ENCODE peak calls at places on chromosomes 1 and 21, in four cellular contexts. One of them, this sample, is unnamed.

GRCh38 chr1:193103759-193104495 is 1.3 kb downstream of the GLRX2 start:
- DNase-seq in right lobe of liver: no peak
- DNase-seq in MM.1S: no peak
- DNase-seq in fibroblast of lung: peak
- DNase-seq in this sample: no peak

GRCh38 chr21:25562660-25563059 is 44.6 kb downstream of the MRPL39 start:
- DNase-seq in right lobe of liver: no peak
- DNase-seq in MM.1S: no peak
- DNase-seq in fibroblast of lung: peak
- DNase-seq in this sample: no peak

GRCh38 chr21:45393833-45394638 is 10.9 kb upstream of the COL18A1 start:
- DNase-seq in right lobe of liver: peak
- DNase-seq in MM.1S: no peak
- DNase-seq in fibroblast of lung: no peak
- DNase-seq in this sample: peak

GRCh38 chr1:35576061-35576765 is 3.1 kb downstream of the TFAP2E start:
- DNase-seq in right lobe of liver: no peak
- DNase-seq in MM.1S: no peak
- DNase-seq in fibroblast of lung: no peak
- DNase-seq in this sample: no peak

GRCh38 chr1:6347641-6348487 is 45.7 kb downstream of the ACOT7 start:
- DNase-seq in right lobe of liver: peak
- DNase-seq in MM.1S: peak
- DNase-seq in fibroblast of lung: peak
- DNase-seq in this sample: no peak

GRCh38 chr1:38209986-38210385 is 163.4 kb upstream of the POU3F1 start:
- DNase-seq in right lobe of liver: no peak
- DNase-seq in MM.1S: no peak
- DNase-seq in fibroblast of lung: no peak
- DNase-seq in this sample: no peak

GRCh38 chr1:241972703-241973375 is 15.3 kb downstream of the BECN2 start:
- DNase-seq in right lobe of liver: no peak
- DNase-seq in MM.1S: no peak
- DNase-seq in fibroblast of lung: no peak
- DNase-seq in this sample: no peak

GRCh38 chr1:54791880-54792522 is 9.1 kb downstream of the TTC22 start:
- DNase-seq in right lobe of liver: no peak
- DNase-seq in MM.1S: peak
- DNase-seq in fibroblast of lung: peak
- DNase-seq in this sample: no peak

GRCh38 chr21:43902441-43902840 is 37.4 kb downstream of the AGPAT3 start:
- DNase-seq in right lobe of liver: no peak
- DNase-seq in MM.1S: no peak
- DNase-seq in fibroblast of lung: peak
- DNase-seq in this sample: peak

GRCh38 chr1:152034654-152035405 is 2.0 kb downstream of the S100A11 start:
- DNase-seq in right lobe of liver: no peak
- DNase-seq in MM.1S: peak
- DNase-seq in fibroblast of lung: peak
- DNase-seq in this sample: no peak

GRCh38 chr1:117794073-117794472 is 135.3 kb downstream of the GDAP2 start:
- DNase-seq in right lobe of liver: no peak
- DNase-seq in MM.1S: no peak
- DNase-seq in fibroblast of lung: peak
- DNase-seq in this sample: no peak

GRCh38 chr1:231808990-231809389 is 182.4 kb downstream of the DISC1 start:
- DNase-seq in right lobe of liver: no peak
- DNase-seq in MM.1S: no peak
- DNase-seq in fibroblast of lung: peak
- DNase-seq in this sample: no peak

GRCh38 chr1:24695202-24695974 is 49.9 kb upstream of the CLIC4 start:
- DNase-seq in right lobe of liver: no peak
- DNase-seq in MM.1S: no peak
- DNase-seq in fibroblast of lung: no peak
- DNase-seq in this sample: no peak

GRCh38 chr21:28473530-28474225 is 519.0 kb downstream of the LTN1 start:
- DNase-seq in right lobe of liver: no peak
- DNase-seq in MM.1S: no peak
- DNase-seq in fibroblast of lung: peak
- DNase-seq in this sample: no peak

GRCh38 chr1:180933141-180933540 is 20.4 kb downstream of the KIAA1614 start:
- DNase-seq in right lobe of liver: no peak
- DNase-seq in MM.1S: no peak
- DNase-seq in fibroblast of lung: no peak
- DNase-seq in this sample: no peak

GRCh38 chr1:180930687-180931086 is 18.0 kb downstream of the KIAA1614 start:
- DNase-seq in right lobe of liver: no peak
- DNase-seq in MM.1S: no peak
- DNase-seq in fibroblast of lung: no peak
- DNase-seq in this sample: no peak

GRCh38 chr1:180932373-180932772 is 19.7 kb downstream of the KIAA1614 start:
- DNase-seq in right lobe of liver: no peak
- DNase-seq in MM.1S: no peak
- DNase-seq in fibroblast of lung: no peak
- DNase-seq in this sample: no peak

GRCh38 chr1:180929389-180929788 is 16.7 kb downstream of the KIAA1614 start:
- DNase-seq in right lobe of liver: no peak
- DNase-seq in MM.1S: no peak
- DNase-seq in fibroblast of lung: no peak
- DNase-seq in this sample: no peak

GRCh38 chr1:180931529-180931928 is 18.8 kb downstream of the KIAA1614 start:
- DNase-seq in right lobe of liver: no peak
- DNase-seq in MM.1S: no peak
- DNase-seq in fibroblast of lung: no peak
- DNase-seq in this sample: no peak
- TF ChIP-seq CTCF in right lobe of liver: no peak
- TF ChIP-seq CTCF in MM.1S: no peak
- TF ChIP-seq CTCF in fibroblast of lung: no peak
- TF ChIP-seq CTCF in this sample: no peak

DNA sequence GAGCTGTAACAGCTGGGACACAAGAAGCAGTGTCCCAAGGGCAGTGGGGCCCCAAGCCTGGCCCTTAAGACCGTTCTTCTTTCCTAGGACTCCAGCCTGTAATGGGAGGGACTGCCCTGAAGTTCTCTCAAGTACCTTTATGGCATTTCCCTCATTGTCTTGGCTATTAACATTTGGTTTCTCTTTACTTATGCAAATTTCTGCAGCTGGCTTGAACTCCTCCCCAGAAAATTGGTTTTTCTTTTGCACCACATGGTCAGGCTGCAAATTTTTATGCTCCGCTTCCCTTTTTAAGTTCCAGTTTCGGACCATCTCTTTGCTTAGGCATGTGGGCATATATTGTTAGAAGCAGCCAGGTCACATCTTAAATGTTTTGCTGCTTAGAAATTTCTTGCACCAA is 3.1 kb upstream of the MROH9 start:
- DNase-seq in right lobe of liver: no peak
- DNase-seq in MM.1S: peak
- DNase-seq in fibroblast of lung: no peak
- DNase-seq in this sample: no peak
- TF ChIP-seq CTCF in right lobe of liver: no peak
- TF ChIP-seq CTCF in MM.1S: no peak
- TF ChIP-seq CTCF in fibroblast of lung: no peak
- TF ChIP-seq CTCF in this sample: no peak

GRCh38 chr1:19648689-19649088 is 4.6 kb downstream of the NBL1 start:
- DNase-seq in right lobe of liver: no peak
- DNase-seq in MM.1S: no peak
- DNase-seq in fibroblast of lung: peak
- DNase-seq in this sample: no peak
- TF ChIP-seq CTCF in right lobe of liver: no peak
- TF ChIP-seq CTCF in MM.1S: no peak
- TF ChIP-seq CTCF in fibroblast of lung: peak
- TF ChIP-seq CTCF in this sample: peak

GRCh38 chr21:36554411-36555157 is 74.7 kb upstream of the CLDN14 start:
- DNase-seq in right lobe of liver: no peak
- DNase-seq in MM.1S: no peak
- DNase-seq in fibroblast of lung: no peak
- DNase-seq in this sample: no peak

GRCh38 chr21:36551731-36552457 is 72.0 kb upstream of the CLDN14 start:
- DNase-seq in right lobe of liver: no peak
- DNase-seq in MM.1S: no peak
- DNase-seq in fibroblast of lung: peak
- DNase-seq in this sample: no peak

GRCh38 chr21:36555199-36555598 is 75.3 kb upstream of the CLDN14 start:
- DNase-seq in right lobe of liver: no peak
- DNase-seq in MM.1S: no peak
- DNase-seq in fibroblast of lung: no peak
- DNase-seq in this sample: no peak

GRCh38 chr21:36552458-36552800 is 72.5 kb upstream of the CLDN14 start:
- DNase-seq in right lobe of liver: no peak
- DNase-seq in MM.1S: no peak
- DNase-seq in fibroblast of lung: no peak
- DNase-seq in this sample: no peak

DNA sequence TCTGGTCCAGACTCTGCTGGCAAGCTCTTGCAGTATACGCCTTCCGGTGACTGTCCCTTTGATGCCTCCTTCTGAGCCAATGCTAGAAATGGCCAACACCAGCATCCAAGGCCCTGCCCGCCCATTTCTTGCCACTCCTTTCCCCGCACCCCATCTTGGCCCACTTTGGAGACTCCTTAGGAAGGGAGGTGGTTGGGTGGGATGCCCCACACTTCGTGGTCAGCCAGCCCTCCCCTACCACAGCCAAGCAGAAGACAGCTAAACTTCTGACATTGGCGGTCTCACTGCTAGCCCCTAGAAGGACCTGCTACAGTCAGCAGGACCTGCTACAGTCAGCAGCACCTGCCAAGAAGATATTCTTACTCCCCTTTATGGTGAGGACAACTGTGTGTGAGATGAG is 73.5 kb upstream of the CLDN14 start:
- DNase-seq in right lobe of liver: no peak
- DNase-seq in MM.1S: no peak
- DNase-seq in fibroblast of lung: no peak
- DNase-seq in this sample: no peak
- TF ChIP-seq CTCF in right lobe of liver: no peak
- TF ChIP-seq CTCF in MM.1S: no peak
- TF ChIP-seq CTCF in fibroblast of lung: no peak
- TF ChIP-seq CTCF in this sample: no peak